ENCODE peak calls at places on chromosome 5, in eight cellular contexts. F is mucosa of descending colon; T is stomach; D is heart left ventricle; N is heart right ventricle; Y is Peyer's patch; A is astrocyte; S is CD8-positive, alpha-beta T cell. E is an unnamed sample.

GRCh38 chr5:14206028-14206725 is 63.0 kb downstream of the TRIO start:
- DNase-seq in F (no peak), T (no peak), D (no peak), N (no peak), Y (no peak), A (peak; percentile 68), S (no peak), E (no peak)

GRCh38 chr5:6393596-6394194 is 15.3 kb upstream of the MED10 start:
- DNase-seq in F (no peak), T (no peak), D (no peak), N (no peak), Y (no peak), A (no peak), S (no peak), E (no peak)

GRCh38 chr5:150663936-150664335 is 2.9 kb downstream of the MYOZ3 start:
- DNase-seq in F (no peak), T (no peak), D (no peak), N (no peak), Y (no peak), A (no peak), S (no peak), E (no peak)

GRCh38 chr5:132506094-132506692 is 15.6 kb upstream of the IRF1 start:
- DNase-seq in F (no peak), T (no peak), D (no peak), N (no peak), Y (no peak), A (peak; percentile 95), S (no peak), E (no peak)

GRCh38 chr5:109837226-109837861 is 147.6 kb downstream of the MAN2A1 start:
- DNase-seq in F (no peak), T (no peak), D (no peak), N (no peak), Y (no peak), A (no peak), S (no peak), E (no peak)

GRCh38 chr5:170497311-170498038 is 6.3 kb upstream of the KCNIP1 start:
- DNase-seq in F (no peak), T (no peak), D (no peak), N (no peak), Y (no peak), A (peak; percentile 66), S (no peak), E (no peak)

GRCh38 chr5:154528005-154528594 is 50.1 kb upstream of the HAND1 start:
- DNase-seq in F (no peak), T (no peak), D (no peak), N (no peak), Y (no peak), A (no peak), S (no peak), E (no peak)

GRCh38 chr5:163460562-163461176 is at the start of gene HMMR:
- DNase-seq in F (no peak), T (no peak), D (no peak), N (no peak), Y (no peak), A (peak; percentile 21), S (no peak), E (no peak)

GRCh38 chr5:19987594-19988345 is at the start of gene CDH18:
- DNase-seq in F (no peak), T (peak; percentile 40), D (peak; percentile 65), N (peak; percentile 16), Y (no peak), A (peak; percentile 55), S (no peak), E (peak; percentile 13)

GRCh38 chr5:64299805-64300204 is 134.2 kb downstream of the RNF180 start:
- DNase-seq in F (no peak), T (no peak), D (no peak), N (no peak), Y (no peak), A (peak; percentile 23), S (no peak), E (no peak)

GRCh38 chr5:78109891-78110324 is 184.6 kb downstream of the AP3B1 start:
- DNase-seq in F (no peak), T (no peak), D (no peak), N (no peak), Y (no peak), A (no peak), S (no peak), E (no peak)

GRCh38 chr5:91408710-91409109 is 25.6 kb upstream of the ARRDC3 start:
- DNase-seq in F (no peak), T (no peak), D (no peak), N (no peak), Y (no peak), A (no peak), S (no peak), E (no peak)

GRCh38 chr5:83107692-83108410 is 30.5 kb downstream of the XRCC4 start:
- DNase-seq in F (no peak), T (no peak), D (no peak), N (no peak), Y (no peak), A (no peak), S (no peak), E (no peak)

GRCh38 chr5:102296229-102296817 is at the start of gene SLCO4C1:
- DNase-seq in F (peak; percentile 93), T (peak; percentile 69), D (peak; percentile 84), N (peak; percentile 70), Y (peak; percentile 69), A (peak; percentile 46), S (peak; percentile 35), E (no peak)

GRCh38 chr5:43601454-43602260 is 1.3 kb upstream of the NNT start:
- DNase-seq in F (no peak), T (no peak), D (no peak), N (no peak), Y (no peak), A (peak; percentile 50), S (no peak), E (no peak)

GRCh38 chr5:172612771-172613170 is 28.3 kb upstream of the NEURL1B start:
- DNase-seq in F (no peak), T (no peak), D (no peak), N (no peak), Y (no peak), A (no peak), S (no peak), E (peak; percentile 58)

GRCh38 chr5:76065258-76065657 is 17.9 kb upstream of the SV2C start:
- DNase-seq in F (no peak), T (no peak), D (no peak), N (no peak), Y (no peak), A (no peak), S (no peak), E (no peak)

GRCh38 chr5:148913985-148914421 is 87.6 kb downstream of the ADRB2 start:
- DNase-seq in F (no peak), T (no peak), D (no peak), N (no peak), Y (no peak), A (peak; percentile 99), S (no peak), E (no peak)

GRCh38 chr5:149062371-149063016 is 368 bp downstream of the SH3TC2 start:
- DNase-seq in F (no peak), T (no peak), D (no peak), N (no peak), Y (no peak), A (peak; percentile 77), S (no peak), E (no peak)

GRCh38 chr5:151036556-151036955 is 16.2 kb downstream of the GPX3 start:
- DNase-seq in F (no peak), T (no peak), D (no peak), N (no peak), Y (no peak), A (no peak), S (no peak), E (no peak)

GRCh38 chr5:1545126-1545797 is 21.5 kb upstream of the LPCAT1 start:
- DNase-seq in F (no peak), T (no peak), D (no peak), N (no peak), Y (no peak), A (no peak), S (no peak), E (no peak)

GRCh38 chr5:56637321-56637920 is 177.9 kb upstream of the MAP3K1 start:
- DNase-seq in F (no peak), T (no peak), D (no peak), N (no peak), Y (no peak), A (peak; percentile 73), S (no peak), E (no peak)

GRCh38 chr5:56632199-56632598 is 183.2 kb upstream of the MAP3K1 start:
- DNase-seq in F (no peak), T (no peak), D (no peak), N (no peak), Y (no peak), A (no peak), S (no peak), E (no peak)

GRCh38 chr5:56632939-56633338 is 182.4 kb upstream of the MAP3K1 start:
- DNase-seq in F (no peak), T (no peak), D (no peak), N (no peak), Y (no peak), A (no peak), S (no peak), E (no peak)

GRCh38 chr5:56631719-56632118 is 183.6 kb upstream of the MAP3K1 start:
- DNase-seq in F (no peak), T (no peak), D (no peak), N (no peak), Y (no peak), A (no peak), S (no peak), E (no peak)

DNA sequence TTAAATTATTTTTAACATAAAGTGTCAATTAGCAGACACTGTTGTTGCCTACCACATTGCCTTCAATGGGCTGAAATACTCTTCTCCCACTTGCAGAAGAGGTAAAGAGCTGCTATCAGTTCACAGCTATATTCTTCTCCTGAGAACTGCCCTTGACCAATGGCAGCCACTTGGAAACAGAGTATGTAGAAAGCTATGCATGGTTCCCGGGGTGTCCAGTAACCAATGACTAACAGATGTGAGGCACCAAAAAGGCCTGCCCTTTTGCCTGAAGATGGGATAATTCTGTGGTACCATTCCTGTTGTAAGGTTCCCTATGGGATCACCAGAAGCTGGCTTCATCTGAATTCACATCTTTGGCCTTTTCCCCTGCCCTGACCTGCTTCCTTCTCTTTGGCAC is 181.4 kb upstream of the MAP3K1 start:
- DNase-seq in F (no peak), T (no peak), D (no peak), N (no peak), Y (no peak), A (no peak), S (no peak), E (no peak)
- H3K4me1 ChIP-seq in F (no peaks in the 10 kb centered on the region), T (peaks cover 22% of the 10 kb centered on the region), D (no peaks in the 10 kb centered on the region), N (no peaks in the 10 kb centered on the region), Y (peaks cover under 1% of the 10 kb centered on the region), A (peaks cover 15% of the 10 kb centered on the region), S (no peaks in the 10 kb centered on the region), E (no peaks in the 10 kb centered on the region)

GRCh38 chr5:139268364-139269202 is 25.0 kb upstream of the MATR3 start:
- DNase-seq in F (no peak), T (no peak), D (no peak), N (no peak), Y (no peak), A (no peak), S (no peak), E (no peak)
- TF ChIP-seq CTCF in F (no peak), T (no peak), D (no peak), N (no peak), Y (no peak), A (no peak), S (no peak), E (no peak)

GRCh38 chr5:115854139-115854538 is 12.4 kb downstream of the AP3S1 start:
- DNase-seq in F (no peak), T (no peak), D (no peak), N (no peak), Y (no peak), A (no peak), S (no peak), E (no peak)
- H3K4me1 ChIP-seq in F (peaks cover 7% of the 10 kb centered on the region), T (peaks cover 13% of the 10 kb centered on the region), D (peaks cover 50% of the 10 kb centered on the region), N (peaks cover 65% of the 10 kb centered on the region), Y (no peaks in the 10 kb centered on the region), A (no peaks in the 10 kb centered on the region), S (no peaks in the 10 kb centered on the region), E (peaks cover 32% of the 10 kb centered on the region)

GRCh38 chr5:114018178-114018577 is 343.7 kb upstream of the KCNN2 start:
- DNase-seq in F (no peak), T (no peak), D (no peak), N (no peak), Y (no peak), A (no peak), S (no peak), E (no peak)
- TF ChIP-seq CTCF in F (no peak), T (no peak), D (no peak), N (peak; percentile 15), Y (no peak), A (no peak), S (no peak), E (no peak)